ENCODE peak calls at places on chromosomes 13 and 19, in eight cellular contexts. One of them, this sample, is unnamed.

GRCh38 chr13:34017231-34017630 is 199.3 kb downstream of the RFC3 start:
- DNase-seq in GM10248: no peak
- DNase-seq in fibroblast of lung: no peak
- DNase-seq in heart right ventricle: no peak
- DNase-seq in lower leg skin: no peak
- DNase-seq in Peyer's patch: no peak
- DNase-seq in lung: no peak
- DNase-seq in testis: no peak
- DNase-seq in this sample: no peak

GRCh38 chr19:23002690-23003422 is at the start of gene ZNF728:
- DNase-seq in GM10248: peak
- DNase-seq in fibroblast of lung: no peak
- DNase-seq in heart right ventricle: peak
- DNase-seq in lower leg skin: no peak
- DNase-seq in Peyer's patch: no peak
- DNase-seq in lung: peak
- DNase-seq in testis: peak
- DNase-seq in this sample: no peak

GRCh38 chr13:54687173-54687572 is 1658.6 kb downstream of the OLFM4 start:
- DNase-seq in GM10248: no peak
- DNase-seq in fibroblast of lung: no peak
- DNase-seq in heart right ventricle: no peak
- DNase-seq in lower leg skin: no peak
- DNase-seq in Peyer's patch: no peak
- DNase-seq in lung: no peak
- DNase-seq in testis: no peak
- DNase-seq in this sample: no peak

GRCh38 chr19:16628984-16629691 is 1.1 kb upstream of the MED26 start:
- DNase-seq in GM10248: no peak
- DNase-seq in fibroblast of lung: peak
- DNase-seq in heart right ventricle: no peak
- DNase-seq in lower leg skin: no peak
- DNase-seq in Peyer's patch: no peak
- DNase-seq in lung: no peak
- DNase-seq in testis: peak
- DNase-seq in this sample: no peak

GRCh38 chr13:98824376-98825160 is 72.1 kb upstream of the SLC15A1 start:
- DNase-seq in GM10248: no peak
- DNase-seq in fibroblast of lung: no peak
- DNase-seq in heart right ventricle: no peak
- DNase-seq in lower leg skin: no peak
- DNase-seq in Peyer's patch: no peak
- DNase-seq in lung: no peak
- DNase-seq in testis: no peak
- DNase-seq in this sample: no peak

GRCh38 chr19:2083174-2083854 is 12.8 kb downstream of the MOB3A start:
- DNase-seq in GM10248: peak
- DNase-seq in fibroblast of lung: no peak
- DNase-seq in heart right ventricle: no peak
- DNase-seq in lower leg skin: no peak
- DNase-seq in Peyer's patch: peak
- DNase-seq in lung: no peak
- DNase-seq in testis: no peak
- DNase-seq in this sample: no peak

GRCh38 chr19:10497371-10497770 is 5.8 kb downstream of the KEAP1 start:
- DNase-seq in GM10248: no peak
- DNase-seq in fibroblast of lung: no peak
- DNase-seq in heart right ventricle: no peak
- DNase-seq in lower leg skin: no peak
- DNase-seq in Peyer's patch: no peak
- DNase-seq in lung: no peak
- DNase-seq in testis: no peak
- DNase-seq in this sample: no peak

GRCh38 chr19:22882797-22883196 is 50.7 kb downstream of the ZNF723 start:
- DNase-seq in GM10248: no peak
- DNase-seq in fibroblast of lung: peak
- DNase-seq in heart right ventricle: no peak
- DNase-seq in lower leg skin: no peak
- DNase-seq in Peyer's patch: no peak
- DNase-seq in lung: no peak
- DNase-seq in testis: no peak
- DNase-seq in this sample: no peak

GRCh38 chr13:32969516-32969941 is 46.7 kb upstream of the KL start:
- DNase-seq in GM10248: peak
- DNase-seq in fibroblast of lung: peak
- DNase-seq in heart right ventricle: no peak
- DNase-seq in lower leg skin: no peak
- DNase-seq in Peyer's patch: no peak
- DNase-seq in lung: no peak
- DNase-seq in testis: no peak
- DNase-seq in this sample: no peak

GRCh38 chr13:110525328-110526319 is 35.9 kb downstream of the RAB20 start:
- DNase-seq in GM10248: peak
- DNase-seq in fibroblast of lung: no peak
- DNase-seq in heart right ventricle: peak
- DNase-seq in lower leg skin: no peak
- DNase-seq in Peyer's patch: peak
- DNase-seq in lung: no peak
- DNase-seq in testis: peak
- DNase-seq in this sample: no peak

GRCh38 chr13:114065926-114066774 is 66.3 kb downstream of the RASA3 start:
- DNase-seq in GM10248: no peak
- DNase-seq in fibroblast of lung: no peak
- DNase-seq in heart right ventricle: no peak
- DNase-seq in lower leg skin: no peak
- DNase-seq in Peyer's patch: peak
- DNase-seq in lung: no peak
- DNase-seq in testis: no peak
- DNase-seq in this sample: peak

GRCh38 chr13:110826861-110827672 is 87.8 kb downstream of the ANKRD10 start:
- DNase-seq in GM10248: no peak
- DNase-seq in fibroblast of lung: no peak
- DNase-seq in heart right ventricle: no peak
- DNase-seq in lower leg skin: no peak
- DNase-seq in Peyer's patch: no peak
- DNase-seq in lung: no peak
- DNase-seq in testis: peak
- DNase-seq in this sample: no peak

DNA sequence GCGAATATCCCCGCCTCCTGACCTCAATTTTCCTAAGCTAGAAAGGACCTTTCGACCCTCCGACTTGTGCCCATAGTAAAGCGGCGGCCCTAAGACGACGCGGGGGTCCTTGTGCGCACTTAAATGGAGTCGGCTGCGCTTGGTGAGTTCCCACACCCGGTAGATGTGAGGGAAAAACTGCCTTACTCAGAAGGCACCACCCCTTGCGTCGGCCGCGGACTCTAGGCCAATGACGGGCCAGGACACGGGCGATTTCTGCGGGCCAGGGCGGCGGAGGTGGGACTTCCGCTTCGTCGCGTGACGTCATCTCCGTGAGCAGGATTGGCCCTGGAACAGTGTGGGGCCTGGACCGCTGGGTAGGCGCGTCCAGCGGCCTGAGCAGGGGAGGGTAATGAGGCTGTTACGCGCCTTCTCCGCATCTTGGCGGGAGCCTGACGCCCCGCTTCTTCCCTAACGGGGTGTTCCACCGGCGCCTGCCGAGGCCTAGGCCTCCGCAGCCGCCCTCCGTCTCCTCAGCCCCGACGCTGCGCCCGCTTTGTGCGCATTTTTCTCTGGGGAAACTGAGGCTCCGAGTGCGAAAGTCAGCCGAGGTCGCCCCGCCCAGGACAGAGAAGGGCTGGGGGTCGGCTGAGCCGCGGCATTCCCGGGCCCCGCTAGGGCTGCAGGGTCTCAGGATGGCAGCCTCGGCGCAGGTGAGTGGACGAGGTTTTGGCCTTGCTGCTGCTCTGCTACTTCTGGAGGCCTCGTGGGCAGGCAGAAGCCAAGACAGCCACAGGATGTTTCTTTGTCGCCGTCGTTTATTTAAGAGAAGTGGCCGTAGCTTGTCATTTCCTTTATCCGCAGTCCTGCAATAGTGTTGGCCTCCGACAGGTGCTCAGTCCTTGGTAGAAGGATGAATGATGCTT is at the start of gene ZNF543:
- DNase-seq in GM10248: peak
- DNase-seq in fibroblast of lung: peak
- DNase-seq in heart right ventricle: peak
- DNase-seq in lower leg skin: peak
- DNase-seq in Peyer's patch: peak
- DNase-seq in lung: peak
- DNase-seq in testis: peak
- DNase-seq in this sample: peak
- TF ChIP-seq CTCF in GM10248: no peak
- TF ChIP-seq CTCF in fibroblast of lung: no peak
- TF ChIP-seq CTCF in heart right ventricle: no peak
- TF ChIP-seq CTCF in lower leg skin: no peak
- TF ChIP-seq CTCF in Peyer's patch: no peak
- TF ChIP-seq CTCF in lung: no peak
- TF ChIP-seq CTCF in testis: no peak
- TF ChIP-seq CTCF in this sample: peak

GRCh38 chr13:50189450-50189849 is 174.2 kb downstream of the KCNRG start:
- DNase-seq in GM10248: no peak
- DNase-seq in fibroblast of lung: no peak
- DNase-seq in heart right ventricle: no peak
- DNase-seq in lower leg skin: no peak
- DNase-seq in Peyer's patch: no peak
- DNase-seq in lung: no peak
- DNase-seq in testis: no peak
- DNase-seq in this sample: no peak
- TF ChIP-seq CTCF in GM10248: no peak
- TF ChIP-seq CTCF in fibroblast of lung: no peak
- TF ChIP-seq CTCF in heart right ventricle: no peak
- TF ChIP-seq CTCF in lower leg skin: no peak
- TF ChIP-seq CTCF in Peyer's patch: no peak
- TF ChIP-seq CTCF in lung: no peak
- TF ChIP-seq CTCF in testis: no peak
- TF ChIP-seq CTCF in this sample: no peak

GRCh38 chr19:49210901-49211451 is 53.4 kb downstream of the TRPM4 start:
- DNase-seq in GM10248: no peak
- DNase-seq in fibroblast of lung: no peak
- DNase-seq in heart right ventricle: no peak
- DNase-seq in lower leg skin: no peak
- DNase-seq in Peyer's patch: no peak
- DNase-seq in lung: no peak
- DNase-seq in testis: no peak
- DNase-seq in this sample: no peak

GRCh38 chr19:49214701-49215100 is 57.1 kb downstream of the TRPM4 start:
- DNase-seq in GM10248: peak
- DNase-seq in fibroblast of lung: no peak
- DNase-seq in heart right ventricle: no peak
- DNase-seq in lower leg skin: no peak
- DNase-seq in Peyer's patch: no peak
- DNase-seq in lung: no peak
- DNase-seq in testis: no peak
- DNase-seq in this sample: no peak

GRCh38 chr19:49216076-49216475 is 58.5 kb downstream of the TRPM4 start:
- DNase-seq in GM10248: no peak
- DNase-seq in fibroblast of lung: no peak
- DNase-seq in heart right ventricle: no peak
- DNase-seq in lower leg skin: no peak
- DNase-seq in Peyer's patch: no peak
- DNase-seq in lung: no peak
- DNase-seq in testis: no peak
- DNase-seq in this sample: no peak

GRCh38 chr19:49212302-49212701 is 54.7 kb downstream of the TRPM4 start:
- DNase-seq in GM10248: no peak
- DNase-seq in fibroblast of lung: peak
- DNase-seq in heart right ventricle: no peak
- DNase-seq in lower leg skin: no peak
- DNase-seq in Peyer's patch: no peak
- DNase-seq in lung: no peak
- DNase-seq in testis: no peak
- DNase-seq in this sample: no peak

GRCh38 chr19:49213791-49214190 is 56.2 kb downstream of the TRPM4 start:
- DNase-seq in GM10248: no peak
- DNase-seq in fibroblast of lung: no peak
- DNase-seq in heart right ventricle: no peak
- DNase-seq in lower leg skin: no peak
- DNase-seq in Peyer's patch: no peak
- DNase-seq in lung: no peak
- DNase-seq in testis: peak
- DNase-seq in this sample: no peak
- TF ChIP-seq CTCF in GM10248: no peak
- TF ChIP-seq CTCF in fibroblast of lung: no peak
- TF ChIP-seq CTCF in heart right ventricle: no peak
- TF ChIP-seq CTCF in lower leg skin: no peak
- TF ChIP-seq CTCF in Peyer's patch: no peak
- TF ChIP-seq CTCF in lung: no peak
- TF ChIP-seq CTCF in testis: no peak
- TF ChIP-seq CTCF in this sample: peak

GRCh38 chr13:40152145-40152544 is 496.7 kb downstream of the COG6 start:
- DNase-seq in GM10248: no peak
- DNase-seq in fibroblast of lung: peak
- DNase-seq in heart right ventricle: no peak
- DNase-seq in lower leg skin: no peak
- DNase-seq in Peyer's patch: no peak
- DNase-seq in lung: no peak
- DNase-seq in testis: no peak
- DNase-seq in this sample: no peak
- TF ChIP-seq CTCF in GM10248: no peak
- TF ChIP-seq CTCF in fibroblast of lung: peak
- TF ChIP-seq CTCF in heart right ventricle: no peak
- TF ChIP-seq CTCF in lower leg skin: no peak
- TF ChIP-seq CTCF in Peyer's patch: no peak
- TF ChIP-seq CTCF in lung: no peak
- TF ChIP-seq CTCF in testis: no peak
- TF ChIP-seq CTCF in this sample: peak

GRCh38 chr13:100694722-100695644 is 20.4 kb upstream of the TMTC4 start:
- DNase-seq in GM10248: no peak
- DNase-seq in fibroblast of lung: peak
- DNase-seq in heart right ventricle: no peak
- DNase-seq in lower leg skin: peak
- DNase-seq in Peyer's patch: no peak
- DNase-seq in lung: no peak
- DNase-seq in testis: peak
- DNase-seq in this sample: no peak
- TF ChIP-seq CTCF in GM10248: no peak
- TF ChIP-seq CTCF in fibroblast of lung: peak
- TF ChIP-seq CTCF in heart right ventricle: no peak
- TF ChIP-seq CTCF in lower leg skin: no peak
- TF ChIP-seq CTCF in Peyer's patch: no peak
- TF ChIP-seq CTCF in lung: no peak
- TF ChIP-seq CTCF in testis: no peak
- TF ChIP-seq CTCF in this sample: peak

GRCh38 chr13:93320942-93321341 is 94.3 kb downstream of the GPC6 start:
- DNase-seq in GM10248: no peak
- DNase-seq in fibroblast of lung: peak
- DNase-seq in heart right ventricle: no peak
- DNase-seq in lower leg skin: no peak
- DNase-seq in Peyer's patch: no peak
- DNase-seq in lung: no peak
- DNase-seq in testis: no peak
- DNase-seq in this sample: no peak
- TF ChIP-seq CTCF in GM10248: no peak
- TF ChIP-seq CTCF in fibroblast of lung: no peak
- TF ChIP-seq CTCF in heart right ventricle: no peak
- TF ChIP-seq CTCF in lower leg skin: no peak
- TF ChIP-seq CTCF in Peyer's patch: no peak
- TF ChIP-seq CTCF in lung: no peak
- TF ChIP-seq CTCF in testis: no peak
- TF ChIP-seq CTCF in this sample: no peak